ENCODE peak calls at places on chromosomes 4 and X, in four cellular contexts. O is testis, A is iPS-NIHi11, H is anterior cingulate cortex. G is an unnamed sample.

GRCh38 chr4:114364857-114365256 is 233.8 kb upstream of the UGT8 start:
- DNase-seq in H (no peak), O (no peak), A (peak), G (no peak)

GRCh38 chr4:117137143-117137542 is 51.8 kb upstream of the TRAM1L1 start:
- DNase-seq in O (no peak), H (no peak), A (no peak), G (no peak)

GRCh38 chr4:61373901-61374611 is 173.9 kb downstream of the ADGRL3 start:
- DNase-seq in A (no peak), H (no peak), O (no peak), G (no peak)

GRCh38 chr4:66688674-66689073 is 856.6 kb downstream of the CENPC start:
- DNase-seq in H (no peak), O (no peak), A (peak), G (no peak)

GRCh38 chr4:1872918-1873269 is 1.7 kb downstream of the NSD2 start:
- DNase-seq in A (no peak), H (no peak), O (no peak), G (no peak)

GRCh38 chrX:143500751-143501150 is 16.5 kb downstream of the SPANXN3 start:
- DNase-seq in H (no peak), A (no peak), O (no peak), G (no peak)

GRCh38 chrX:134026732-134027311 is 41.4 kb upstream of the GPC3 start:
- DNase-seq in A (peak), O (peak), H (no peak), G (peak)

GRCh38 chrX:16112428-16112827 is 10.9 kb upstream of the GRPR start:
- DNase-seq in H (no peak), A (no peak), O (no peak), G (no peak)

GRCh38 chr4:86482851-86483490 is 111.1 kb upstream of the PTPN13 start:
- DNase-seq in H (no peak), A (peak), O (no peak), G (no peak)

GRCh38 chrX:106932960-106933537 is 12.8 kb downstream of the CLDN2 start:
- DNase-seq in H (no peak), A (no peak), O (no peak), G (no peak)

GRCh38 chr4:85459736-85460135 is 15.2 kb upstream of the ARHGAP24 start:
- DNase-seq in O (no peak), A (no peak), H (no peak), G (no peak)

GRCh38 chr4:141020801-141021261 is 112.4 kb downstream of the RNF150 start:
- DNase-seq in O (no peak), A (no peak), H (no peak), G (no peak)

GRCh38 chr4:143358923-143359694 is 22.4 kb downstream of the GAB1 start:
- DNase-seq in H (no peak), A (no peak), O (no peak), G (peak)

GRCh38 chr4:184280104-184280503 is 62.4 kb upstream of the ENPP6 start:
- DNase-seq in A (no peak), O (no peak), H (no peak), G (no peak)

GRCh38 chr4:54687887-54688841 is 30.4 kb downstream of the KIT start:
- DNase-seq in A (no peak), H (no peak), O (no peak), G (no peak)

GRCh38 chr4:64230709-64231310 is 178.4 kb downstream of the TECRL start:
- DNase-seq in A (peak), O (peak), H (no peak), G (no peak)

GRCh38 chr4:180799798-180800197 is 1443.4 kb upstream of the TENM3 start:
- DNase-seq in A (no peak), O (no peak), H (no peak), G (no peak)

GRCh38 chr4:151563194-151563593 is 154.2 kb downstream of the FHIP1A start:
- DNase-seq in H (no peak), O (no peak), A (no peak), G (peak)

GRCh38 chr4:41339812-41340809 is 83.4 kb downstream of the UCHL1 start:
- DNase-seq in A (peak), O (no peak), H (peak), G (peak)

GRCh38 chr4:158313566-158313965 is 103.3 kb downstream of the TMEM144 start:
- DNase-seq in A (no peak), O (no peak), H (no peak), G (no peak)

GRCh38 chr4:139552506-139552905 is 3.5 kb downstream of the SETD7 start:
- DNase-seq in H (no peak), A (no peak), O (no peak), G (no peak)

GRCh38 chr4:162015090-162015489 is 148.7 kb downstream of the FSTL5 start:
- DNase-seq in O (no peak), A (no peak), H (no peak), G (no peak)

GRCh38 chrX:19285857-19286256 is 57.9 kb upstream of the PDHA1 start:
- DNase-seq in O (no peak), A (no peak), H (no peak), G (no peak)

GRCh38 chr4:150318971-150319370 is 240.7 kb downstream of the DCLK2 start:
- DNase-seq in O (no peak), A (no peak), H (no peak), G (no peak)

GRCh38 chr4:145044341-145044740 is 53.7 kb downstream of the ANAPC10 start:
- DNase-seq in H (no peak), A (no peak), O (no peak), G (no peak)

GRCh38 chr4:124090007-124090406 is 622.5 kb downstream of the ANKRD50 start:
- DNase-seq in A (no peak), O (no peak), H (no peak), G (no peak)